ENCODE peak calls at places on chromosomes 5 and 9, in eight cellular contexts. M, U, K, C, H, R, J and S are unnamed samples.

GRCh38 chr5:131999991-132000490 is 11.4 kb downstream of the ACSL6 start:
- DNase-seq in H (peak), J (no peak), M (no peak), K (no peak), U (no peak), R (no peak), C (no peak), S (no peak)

GRCh38 chr9:133717113-133718031 is 20.8 kb downstream of the SARDH start:
- DNase-seq in J (no peak), K (no peak), U (no peak), M (no peak), R (no peak), C (no peak), H (no peak), S (no peak)

GRCh38 chr5:134288610-134289009 is 62.7 kb upstream of the PPP2CA start:
- DNase-seq in M (no peak), R (no peak), J (no peak), K (no peak), C (no peak), H (no peak), U (no peak), S (no peak)

GRCh38 chr9:13140843-13141592 is 138.5 kb downstream of the MPDZ start:
- DNase-seq in R (no peak), K (no peak), J (peak), H (no peak), C (no peak), M (no peak), U (no peak), S (no peak)

GRCh38 chr9:68584110-68585033 is 43.7 kb upstream of the TMEM252 start:
- DNase-seq in J (peak), C (peak), H (peak), M (peak), U (peak), K (peak), R (peak), S (peak)

GRCh38 chr9:137268538-137269201 is 8.9 kb upstream of the TOR4A start:
- DNase-seq in K (no peak), J (no peak), R (no peak), H (no peak), C (no peak), M (no peak), U (no peak), S (no peak)

GRCh38 chr9:81609782-81610738 is 79.3 kb downstream of the TLE1 start:
- DNase-seq in K (no peak), C (no peak), R (no peak), M (no peak), H (no peak), J (peak), U (peak), S (peak)

GRCh38 chr5:105836906-105837305 is 1833.8 kb downstream of the EFNA5 start:
- DNase-seq in M (no peak), R (no peak), J (no peak), K (no peak), C (no peak), H (no peak), U (peak), S (no peak)

GRCh38 chr9:100679834-100680233 is 102.0 kb downstream of the CAVIN4 start:
- DNase-seq in H (no peak), J (no peak), R (no peak), K (no peak), M (no peak), C (no peak), U (no peak), S (no peak)

GRCh38 chr9:132008184-132008781 is 71.4 kb downstream of the MED27 start:
- DNase-seq in M (no peak), J (no peak), C (no peak), R (no peak), H (no peak), U (peak), K (no peak), S (peak)

GRCh38 chr9:72210522-72210921 is 61.3 kb downstream of the GDA start:
- DNase-seq in U (no peak), M (no peak), K (no peak), C (no peak), J (no peak), H (no peak), R (no peak), S (peak)

GRCh38 chr5:16791036-16791705 is 144.9 kb downstream of the MYO10 start:
- DNase-seq in C (no peak), H (peak), R (peak), K (no peak), U (peak), J (peak), M (peak), S (peak)

GRCh38 chr5:66689522-66690220 is 93.5 kb downstream of the MAST4 start:
- DNase-seq in H (no peak), M (no peak), J (no peak), C (no peak), R (no peak), U (no peak), K (no peak), S (peak)

GRCh38 chr5:17087035-17087434 is 130.4 kb upstream of the BASP1 start:
- DNase-seq in H (no peak), R (no peak), C (no peak), J (peak), M (no peak), U (peak), K (no peak), S (no peak)

GRCh38 chr9:111715471-111715870 is 54.1 kb downstream of the GNG10 start:
- DNase-seq in H (no peak), C (no peak), U (no peak), M (no peak), R (no peak), K (no peak), J (peak), S (no peak)

GRCh38 chr5:10457682-10458574 is 16.2 kb downstream of the ROPN1L start:
- DNase-seq in R (no peak), K (no peak), U (no peak), J (peak), H (no peak), C (no peak), M (no peak), S (no peak)

GRCh38 chr5:81572201-81572600 is 178.3 kb upstream of the ACOT12 start:
- DNase-seq in K (no peak), R (no peak), U (no peak), J (peak), H (no peak), C (no peak), M (no peak), S (no peak)

GRCh38 chr5:19959830-19960384 is 28.1 kb downstream of the CDH18 start:
- DNase-seq in C (no peak), J (no peak), K (no peak), M (no peak), H (no peak), R (no peak), U (no peak), S (no peak)

GRCh38 chr9:110801426-110801825 is 132.8 kb downstream of the MUSK start:
- DNase-seq in M (no peak), C (no peak), R (no peak), K (no peak), H (no peak), J (no peak), U (no peak), S (no peak)

GRCh38 chr9:113793558-113793957 is 82.6 kb upstream of the ZNF618 start:
- DNase-seq in J (no peak), R (no peak), K (no peak), M (no peak), U (no peak), C (no peak), H (no peak), S (no peak)

GRCh38 chr5:38830521-38831051 is 15.2 kb upstream of the OSMR start:
- DNase-seq in J (no peak), C (no peak), M (no peak), U (peak), K (no peak), H (no peak), R (peak), S (peak)

GRCh38 chr5:92676120-92676838 is 904.7 kb downstream of the NR2F1-AS1 start:
- DNase-seq in J (no peak), C (no peak), M (no peak), H (no peak), U (no peak), K (no peak), R (no peak), S (no peak)

GRCh38 chr5:115542651-115543364 is 1.8 kb downstream of the FEM1C start:
- DNase-seq in J (no peak), R (no peak), U (no peak), C (no peak), K (no peak), H (peak), M (no peak), S (no peak)

GRCh38 chr9:136081113-136081825 is 13.8 kb downstream of the NACC2 start:
- DNase-seq in M (no peak), C (peak), U (peak), J (no peak), K (no peak), R (no peak), H (peak), S (no peak)